ENCODE peak calls at places on chromosomes 11 and 22, in seven cellular contexts. S is HepG2, E is cardiac fibroblast, J is ovary, O is mucosa of descending colon, D is transverse colon, I is heart left ventricle. N is an unnamed sample.

GRCh38 chr22:46569055-46569847 is 31.8 kb upstream of the CELSR1 start:
- DNase-seq in S (no peak), E (no peak), J (no peak), O (no peak), D (no peak), I (no peak), N (no peak)

GRCh38 chr22:41504397-41504796 is 35.5 kb downstream of the ACO2 start:
- DNase-seq in S (no peak), E (peak; percentile 49), J (no peak), O (no peak), D (no peak), I (peak; percentile 83), N (peak; percentile 63)

GRCh38 chr22:36467946-36468345 is 13.5 kb downstream of the TXN2 start:
- DNase-seq in S (no peak), E (peak; percentile 92), J (no peak), O (no peak), D (no peak), I (peak; percentile 67), N (peak; percentile 91)

GRCh38 chr11:87462171-87462570 is 424.4 kb downstream of the TMEM135 start:
- DNase-seq in S (no peak), E (no peak), J (no peak), O (no peak), D (no peak), I (no peak), N (no peak)

GRCh38 chr11:65452806-65453490 is 30.4 kb downstream of the NEAT1 start:
- DNase-seq in S (no peak), E (peak; percentile 82), J (no peak), O (no peak), D (no peak), I (no peak), N (peak; percentile 93)

GRCh38 chr11:129324533-129325175 is 51.0 kb upstream of the BARX2 start:
- DNase-seq in S (peak; percentile 93), E (no peak), J (no peak), O (peak; percentile 66), D (peak; percentile 68), I (peak; percentile 35), N (peak; percentile 24)

GRCh38 chr11:2138075-2138435 is 1.1 kb downstream of the IGF2 start:
- DNase-seq in S (no peak), E (no peak), J (no peak), O (no peak), D (no peak), I (no peak), N (no peak)

GRCh38 chr11:57751676-57752253 is at the start of gene BTBD18:
- DNase-seq in S (peak; percentile 83), E (peak; percentile 78), J (no peak), O (peak; percentile 67), D (peak; percentile 48), I (peak; percentile 39), N (peak; percentile 69)

GRCh38 chr22:30009478-30009877 is 70.8 kb upstream of the HORMAD2 start:
- DNase-seq in S (no peak), E (no peak), J (no peak), O (no peak), D (no peak), I (no peak), N (no peak)

GRCh38 chr11:74055938-74056337 is 47.1 kb upstream of the UCP3 start:
- DNase-seq in S (peak; percentile 40), E (peak; percentile 34), J (no peak), O (no peak), D (no peak), I (no peak), N (peak; percentile 72)

GRCh38 chr11:116707250-116707649 is 65.5 kb downstream of the BUD13 start:
- DNase-seq in S (no peak), E (no peak), J (no peak), O (peak; percentile 73), D (peak; percentile 75), I (no peak), N (peak; percentile 70)

GRCh38 chr11:126992065-126992803 is 8.3 kb downstream of the KIRREL3 start:
- DNase-seq in S (no peak), E (peak; percentile 75), J (no peak), O (no peak), D (no peak), I (no peak), N (peak; percentile 46)

GRCh38 chr11:126594921-126595367 is 239.5 kb downstream of the ST3GAL4 start:
- DNase-seq in S (no peak), E (no peak), J (no peak), O (no peak), D (no peak), I (no peak), N (no peak)

GRCh38 chr11:9060700-9061111 is 30.7 kb downstream of the SCUBE2 start:
- DNase-seq in S (peak; percentile 23), E (no peak), J (no peak), O (no peak), D (no peak), I (no peak), N (peak; percentile 29)

DNA sequence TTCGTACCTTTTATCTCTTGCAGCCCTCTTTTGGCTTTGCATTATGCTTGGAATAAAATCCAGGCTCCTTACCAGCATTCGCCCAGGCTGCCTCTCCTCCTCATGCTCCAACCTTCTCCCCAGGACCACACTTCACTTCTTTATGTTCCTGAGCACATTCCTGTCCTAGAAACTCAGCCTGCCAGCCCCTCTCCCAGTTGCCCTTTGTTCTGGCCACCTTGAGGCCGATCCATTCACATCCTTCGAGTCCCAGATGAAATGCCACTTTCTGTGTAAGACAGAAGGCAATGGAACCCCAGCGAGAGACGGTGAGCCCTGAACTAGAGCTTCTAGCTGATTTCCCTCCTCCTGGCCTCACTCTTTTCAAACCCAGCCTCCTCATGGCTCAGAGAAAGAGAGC is 73.0 kb upstream of the NTM start:
- DNase-seq in S (no peak), E (no peak), J (no peak), O (no peak), D (no peak), I (no peak), N (no peak)
- H3K4me3 ChIP-seq in S (no peak overlapping the region), E (no peak overlapping the region), J (no peak overlapping the region), O (no peak overlapping the region), D (no peak overlapping the region), I (no peak overlapping the region), N (no peak overlapping the region)

DNA sequence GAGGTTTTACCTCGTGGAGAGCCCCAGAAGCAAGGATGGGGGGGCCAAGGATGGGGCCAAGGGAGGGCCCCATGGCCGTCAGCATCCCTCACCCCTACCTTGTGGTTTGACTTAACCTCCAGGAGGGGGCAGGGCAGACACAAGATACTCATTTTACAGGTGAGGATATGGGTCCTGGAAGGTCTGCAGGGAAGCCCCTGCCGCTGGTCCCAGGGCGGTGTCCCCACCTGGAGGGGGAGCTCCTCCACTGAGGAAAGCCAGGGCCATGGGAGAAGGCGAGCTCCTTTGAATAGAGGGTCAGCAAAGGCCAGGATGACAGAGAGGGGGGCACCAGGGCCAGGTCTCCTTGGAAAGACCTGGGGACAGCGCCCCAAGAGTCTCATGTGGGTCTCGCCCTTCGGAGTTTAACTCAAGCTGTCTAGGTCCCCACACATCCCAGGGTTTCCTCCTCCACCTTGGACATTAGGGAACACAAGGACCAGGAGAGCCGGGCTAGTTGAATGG is 5.9 kb upstream of the ADORA2A start:
- DNase-seq in S (peak; percentile 73), E (no peak), J (peak; percentile 17), O (no peak), D (no peak), I (no peak), N (no peak)
- TF ChIP-seq CTCF in S (peak; percentile 87), E (no peak), J (no peak), O (no peak), D (no peak), I (peak; percentile 9), N (peak; percentile 14)

GRCh38 chr11:62108017-62108750 is 15.6 kb upstream of the INCENP start:
- DNase-seq in S (peak; percentile 65), E (peak; percentile 84), J (peak; percentile 47), O (peak; percentile 54), D (no peak), I (no peak), N (peak; percentile 74)

GRCh38 chr11:62105611-62106245 is 18.1 kb upstream of the INCENP start:
- DNase-seq in S (no peak), E (peak; percentile 78), J (no peak), O (no peak), D (no peak), I (no peak), N (no peak)

GRCh38 chr11:62104001-62104400 is 19.8 kb upstream of the INCENP start:
- DNase-seq in S (no peak), E (no peak), J (no peak), O (no peak), D (no peak), I (no peak), N (no peak)

GRCh38 chr11:62103141-62103540 is 20.7 kb upstream of the INCENP start:
- DNase-seq in S (no peak), E (no peak), J (no peak), O (no peak), D (no peak), I (no peak), N (no peak)

DNA sequence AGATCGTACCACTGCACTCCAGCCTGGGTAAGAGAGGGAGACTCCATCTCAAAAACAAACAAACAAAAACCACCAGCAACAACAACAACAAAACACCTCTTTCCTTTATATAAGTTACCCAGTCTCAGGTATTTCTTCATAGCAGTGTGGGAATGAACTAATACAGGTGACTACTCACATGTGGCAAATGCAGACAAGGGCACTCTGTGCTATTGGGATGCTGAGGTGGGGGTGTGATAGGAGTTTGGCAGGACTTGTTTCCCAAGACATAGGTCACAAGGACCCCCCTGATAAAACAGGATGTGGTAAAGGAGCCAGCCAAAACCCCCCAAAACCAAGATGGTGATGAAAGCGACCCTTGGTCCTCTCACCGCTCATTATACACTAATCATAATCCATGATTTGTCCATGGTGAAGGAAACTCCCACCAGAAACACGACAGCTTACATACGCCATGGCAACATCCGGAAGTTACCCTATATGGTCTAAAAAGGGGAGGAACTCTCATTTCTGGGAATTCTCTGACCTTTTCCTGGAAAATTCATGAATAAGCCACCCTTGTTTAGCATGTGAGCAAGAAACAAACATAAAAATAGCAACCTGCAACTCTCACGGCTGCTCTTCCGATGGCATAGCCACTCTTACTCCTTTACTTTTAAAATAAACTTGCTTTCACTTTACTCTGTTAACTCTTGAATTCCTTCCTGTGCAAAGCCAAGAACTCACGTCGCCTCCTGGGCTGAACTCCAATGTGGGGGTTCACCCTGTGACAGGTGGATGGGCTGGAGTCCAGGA is 18.8 kb upstream of the INCENP start:
- DNase-seq in S (no peak), E (peak; percentile 94), J (peak; percentile 63), O (no peak), D (no peak), I (no peak), N (no peak)
- H3K4me3 ChIP-seq in S (no peak overlapping the region), E (peak overlapping the region; percentile 24), J (peak overlapping the region; percentile 30), O (no peak overlapping the region), D (peak overlapping the region; percentile 34), I (peak overlapping the region; percentile 35), N (no peak overlapping the region)

GRCh38 chr11:6895010-6895409 is 2.7 kb upstream of the OR2D2 start:
- DNase-seq in S (no peak), E (no peak), J (no peak), O (no peak), D (no peak), I (no peak), N (no peak)

GRCh38 chr11:6894097-6894496 is 1.8 kb upstream of the OR2D2 start:
- DNase-seq in S (no peak), E (no peak), J (no peak), O (no peak), D (no peak), I (no peak), N (no peak)

GRCh38 chr11:6900327-6900999 is 8.2 kb upstream of the OR2D2 start:
- DNase-seq in S (no peak), E (no peak), J (no peak), O (no peak), D (no peak), I (no peak), N (peak; percentile 21)

GRCh38 chr11:6898911-6899310 is 6.6 kb upstream of the OR2D2 start:
- DNase-seq in S (no peak), E (no peak), J (no peak), O (no peak), D (no peak), I (no peak), N (no peak)
- TF ChIP-seq CTCF in S (no peak), E (no peak), J (no peak), O (no peak), D (no peak), I (no peak), N (no peak)

N was measured in epithelial cell of esophagus.